ENCODE peak calls at places on chromosomes 1 and 21, in five cellular contexts. One of them, this sample, is unnamed.

GRCh38 chr1:240092301-240093119 is 827 bp downstream of the FMN2 start:
- DNase-seq in T-helper 2 cell: no peak
- DNase-seq in stimulated activated CD4-positive, alpha-beta T cell treated with anti-CD3 and anti-CD28 coated beads, Interleukin-1b, Interleukin-23, amount 100 ng/mL, for 4 hours: no peak
- DNase-seq in hypothalamus: no peak
- DNase-seq in brain microvascular endothelial cell: peak
- DNase-seq in this sample: no peak

GRCh38 chr1:147109041-147109440 is 63.2 kb downstream of the PRKAB2 start:
- DNase-seq in stimulated activated CD4-positive, alpha-beta T cell treated with anti-CD3 and anti-CD28 coated beads, Interleukin-1b, Interleukin-23, amount 100 ng/mL, for 4 hours: no peak
- DNase-seq in T-helper 2 cell: no peak
- DNase-seq in brain microvascular endothelial cell: no peak
- DNase-seq in hypothalamus: no peak
- DNase-seq in this sample: no peak

GRCh38 chr1:34037856-34038255 is 127.2 kb downstream of the CSMD2 start:
- DNase-seq in hypothalamus: no peak
- DNase-seq in T-helper 2 cell: no peak
- DNase-seq in stimulated activated CD4-positive, alpha-beta T cell treated with anti-CD3 and anti-CD28 coated beads, Interleukin-1b, Interleukin-23, amount 100 ng/mL, for 4 hours: no peak
- DNase-seq in brain microvascular endothelial cell: no peak
- DNase-seq in this sample: no peak

GRCh38 chr21:14842641-14843040 is 222.2 kb downstream of the NRIP1 start:
- DNase-seq in brain microvascular endothelial cell: no peak
- DNase-seq in stimulated activated CD4-positive, alpha-beta T cell treated with anti-CD3 and anti-CD28 coated beads, Interleukin-1b, Interleukin-23, amount 100 ng/mL, for 4 hours: no peak
- DNase-seq in T-helper 2 cell: no peak
- DNase-seq in hypothalamus: no peak
- DNase-seq in this sample: no peak

GRCh38 chr21:36630485-36631206 is 68.3 kb upstream of the SIM2 start:
- DNase-seq in brain microvascular endothelial cell: peak
- DNase-seq in hypothalamus: no peak
- DNase-seq in T-helper 2 cell: peak
- DNase-seq in stimulated activated CD4-positive, alpha-beta T cell treated with anti-CD3 and anti-CD28 coated beads, Interleukin-1b, Interleukin-23, amount 100 ng/mL, for 4 hours: peak
- DNase-seq in this sample: no peak

GRCh38 chr1:172824199-172824598 is 165.3 kb downstream of the FASLG start:
- DNase-seq in brain microvascular endothelial cell: no peak
- DNase-seq in T-helper 2 cell: no peak
- DNase-seq in hypothalamus: no peak
- DNase-seq in stimulated activated CD4-positive, alpha-beta T cell treated with anti-CD3 and anti-CD28 coated beads, Interleukin-1b, Interleukin-23, amount 100 ng/mL, for 4 hours: no peak
- DNase-seq in this sample: no peak

GRCh38 chr1:93448292-93448982 is 519 bp downstream of the FNBP1L start:
- DNase-seq in T-helper 2 cell: no peak
- DNase-seq in brain microvascular endothelial cell: no peak
- DNase-seq in stimulated activated CD4-positive, alpha-beta T cell treated with anti-CD3 and anti-CD28 coated beads, Interleukin-1b, Interleukin-23, amount 100 ng/mL, for 4 hours: no peak
- DNase-seq in hypothalamus: no peak
- DNase-seq in this sample: no peak

GRCh38 chr1:167670563-167670962 is 40.5 kb downstream of the RCSD1 start:
- DNase-seq in stimulated activated CD4-positive, alpha-beta T cell treated with anti-CD3 and anti-CD28 coated beads, Interleukin-1b, Interleukin-23, amount 100 ng/mL, for 4 hours: no peak
- DNase-seq in hypothalamus: no peak
- DNase-seq in T-helper 2 cell: no peak
- DNase-seq in brain microvascular endothelial cell: no peak
- DNase-seq in this sample: no peak

GRCh38 chr1:155075535-155075934 is 3.1 kb upstream of the EFNA3 start:
- DNase-seq in brain microvascular endothelial cell: no peak
- DNase-seq in hypothalamus: no peak
- DNase-seq in stimulated activated CD4-positive, alpha-beta T cell treated with anti-CD3 and anti-CD28 coated beads, Interleukin-1b, Interleukin-23, amount 100 ng/mL, for 4 hours: no peak
- DNase-seq in T-helper 2 cell: no peak
- DNase-seq in this sample: no peak

GRCh38 chr1:199463521-199464127 is 563.9 kb upstream of the NR5A2 start:
- DNase-seq in brain microvascular endothelial cell: peak
- DNase-seq in T-helper 2 cell: no peak
- DNase-seq in hypothalamus: no peak
- DNase-seq in stimulated activated CD4-positive, alpha-beta T cell treated with anti-CD3 and anti-CD28 coated beads, Interleukin-1b, Interleukin-23, amount 100 ng/mL, for 4 hours: no peak
- DNase-seq in this sample: peak

GRCh38 chr1:68010094-68010493 is 40.3 kb downstream of the DIRAS3 start:
- DNase-seq in T-helper 2 cell: no peak
- DNase-seq in hypothalamus: no peak
- DNase-seq in stimulated activated CD4-positive, alpha-beta T cell treated with anti-CD3 and anti-CD28 coated beads, Interleukin-1b, Interleukin-23, amount 100 ng/mL, for 4 hours: no peak
- DNase-seq in brain microvascular endothelial cell: no peak
- DNase-seq in this sample: no peak

GRCh38 chr1:16967095-16967567 is 13.3 kb downstream of the MFAP2 start:
- DNase-seq in T-helper 2 cell: no peak
- DNase-seq in hypothalamus: no peak
- DNase-seq in stimulated activated CD4-positive, alpha-beta T cell treated with anti-CD3 and anti-CD28 coated beads, Interleukin-1b, Interleukin-23, amount 100 ng/mL, for 4 hours: no peak
- DNase-seq in brain microvascular endothelial cell: peak
- DNase-seq in this sample: no peak

GRCh38 chr21:37257526-37257966 is 9.6 kb downstream of the VPS26C start:
- DNase-seq in T-helper 2 cell: no peak
- DNase-seq in brain microvascular endothelial cell: peak
- DNase-seq in stimulated activated CD4-positive, alpha-beta T cell treated with anti-CD3 and anti-CD28 coated beads, Interleukin-1b, Interleukin-23, amount 100 ng/mL, for 4 hours: no peak
- DNase-seq in hypothalamus: no peak
- DNase-seq in this sample: no peak

GRCh38 chr1:1892763-1893120 is 1.9 kb upstream of the GNB1 start:
- DNase-seq in stimulated activated CD4-positive, alpha-beta T cell treated with anti-CD3 and anti-CD28 coated beads, Interleukin-1b, Interleukin-23, amount 100 ng/mL, for 4 hours: no peak
- DNase-seq in brain microvascular endothelial cell: no peak
- DNase-seq in T-helper 2 cell: no peak
- DNase-seq in hypothalamus: no peak
- DNase-seq in this sample: no peak

GRCh38 chr1:20430355-20431290 is 55.4 kb downstream of the CAMK2N1 start:
- DNase-seq in stimulated activated CD4-positive, alpha-beta T cell treated with anti-CD3 and anti-CD28 coated beads, Interleukin-1b, Interleukin-23, amount 100 ng/mL, for 4 hours: peak
- DNase-seq in T-helper 2 cell: peak
- DNase-seq in brain microvascular endothelial cell: no peak
- DNase-seq in hypothalamus: no peak
- DNase-seq in this sample: no peak

This sample was measured in AG04449.